ENCODE peak calls at places on chromosomes 13 and 19, in five cellular contexts. One of them, this sample, is unnamed. For H3K4me1, the result is how much of the 10 kb centered on the place peaks cover.

GRCh38 chr13:75762967-75763366 is 126.8 kb downstream of the LMO7 start:
- DNase-seq in IMR-90: no peak
- DNase-seq in BE2C: no peak
- DNase-seq in psoas muscle: no peak
- DNase-seq in A673: no peak
- DNase-seq in this sample: no peak

GRCh38 chr19:33661336-33661735 is 39.6 kb downstream of the CHST8 start:
- DNase-seq in IMR-90: no peak
- DNase-seq in BE2C: no peak
- DNase-seq in psoas muscle: no peak
- DNase-seq in A673: no peak
- DNase-seq in this sample: no peak

GRCh38 chr13:28349371-28349770 is 145.6 kb downstream of the FLT1 start:
- DNase-seq in IMR-90: no peak
- DNase-seq in BE2C: peak
- DNase-seq in psoas muscle: no peak
- DNase-seq in A673: no peak
- DNase-seq in this sample: no peak

GRCh38 chr13:75639426-75639825 is 3.3 kb downstream of the LMO7 start:
- DNase-seq in IMR-90: no peak
- DNase-seq in BE2C: no peak
- DNase-seq in psoas muscle: no peak
- DNase-seq in A673: no peak
- DNase-seq in this sample: no peak

GRCh38 chr13:37403776-37404497 is 194.6 kb downstream of the POSTN start:
- DNase-seq in IMR-90: peak
- DNase-seq in BE2C: no peak
- DNase-seq in psoas muscle: no peak
- DNase-seq in A673: no peak
- DNase-seq in this sample: no peak

GRCh38 chr13:75452564-75452963 is 29.4 kb downstream of the TBC1D4 start:
- DNase-seq in IMR-90: no peak
- DNase-seq in BE2C: no peak
- DNase-seq in psoas muscle: no peak
- DNase-seq in A673: no peak
- DNase-seq in this sample: no peak

GRCh38 chr13:21749410-21749809 is 78.5 kb downstream of the FGF9 start:
- DNase-seq in IMR-90: peak
- DNase-seq in BE2C: no peak
- DNase-seq in psoas muscle: no peak
- DNase-seq in A673: no peak
- DNase-seq in this sample: no peak

GRCh38 chr13:71249031-71249430 is 618.0 kb downstream of the DACH1 start:
- DNase-seq in IMR-90: no peak
- DNase-seq in BE2C: no peak
- DNase-seq in psoas muscle: no peak
- DNase-seq in A673: no peak
- DNase-seq in this sample: no peak

GRCh38 chr19:39501340-39501739 is 2.6 kb downstream of the DLL3 start:
- DNase-seq in IMR-90: no peak
- DNase-seq in BE2C: no peak
- DNase-seq in psoas muscle: no peak
- DNase-seq in A673: no peak
- DNase-seq in this sample: no peak
- H3K4me3 ChIP-seq in IMR-90: no peak
- H3K4me3 ChIP-seq in BE2C: no peak
- H3K4me3 ChIP-seq in psoas muscle: no peak
- H3K4me3 ChIP-seq in A673: no peak
- H3K4me3 ChIP-seq in this sample: no peak

GRCh38 chr19:51808333-51808986 is 13.5 kb downstream of the FPR3 start:
- DNase-seq in IMR-90: no peak
- DNase-seq in BE2C: no peak
- DNase-seq in psoas muscle: no peak
- DNase-seq in A673: peak
- DNase-seq in this sample: no peak

GRCh38 chr19:51807925-51808324 is 13.0 kb downstream of the FPR3 start:
- DNase-seq in IMR-90: no peak
- DNase-seq in BE2C: no peak
- DNase-seq in psoas muscle: no peak
- DNase-seq in A673: no peak
- DNase-seq in this sample: no peak

GRCh38 chr19:51809787-51810186 is 14.8 kb downstream of the FPR3 start:
- DNase-seq in IMR-90: no peak
- DNase-seq in BE2C: no peak
- DNase-seq in psoas muscle: no peak
- DNase-seq in A673: no peak
- DNase-seq in this sample: no peak

GRCh38 chr19:51811344-51811743 is 16.4 kb downstream of the FPR3 start:
- DNase-seq in IMR-90: no peak
- DNase-seq in BE2C: no peak
- DNase-seq in psoas muscle: peak
- DNase-seq in A673: no peak
- DNase-seq in this sample: peak

GRCh38 chr19:51810228-51810627 is 15.3 kb downstream of the FPR3 start:
- DNase-seq in IMR-90: no peak
- DNase-seq in BE2C: no peak
- DNase-seq in psoas muscle: no peak
- DNase-seq in A673: peak
- DNase-seq in this sample: no peak
- TF ChIP-seq CTCF in IMR-90: no peak
- TF ChIP-seq CTCF in BE2C: peak
- TF ChIP-seq CTCF in psoas muscle: no peak
- TF ChIP-seq CTCF in A673: peak
- TF ChIP-seq CTCF in this sample: no peak

GRCh38 chr13:61277088-61277487 is 138.6 kb downstream of the PCDH20 start:
- DNase-seq in IMR-90: no peak
- DNase-seq in BE2C: no peak
- DNase-seq in psoas muscle: no peak
- DNase-seq in A673: no peak
- DNase-seq in this sample: no peak
- H3K4me1 ChIP-seq in IMR-90: under half
- H3K4me1 ChIP-seq in BE2C: under half
- H3K4me1 ChIP-seq in psoas muscle: under half
- H3K4me1 ChIP-seq in A673: under half
- H3K4me1 ChIP-seq in this sample: under half

DNA sequence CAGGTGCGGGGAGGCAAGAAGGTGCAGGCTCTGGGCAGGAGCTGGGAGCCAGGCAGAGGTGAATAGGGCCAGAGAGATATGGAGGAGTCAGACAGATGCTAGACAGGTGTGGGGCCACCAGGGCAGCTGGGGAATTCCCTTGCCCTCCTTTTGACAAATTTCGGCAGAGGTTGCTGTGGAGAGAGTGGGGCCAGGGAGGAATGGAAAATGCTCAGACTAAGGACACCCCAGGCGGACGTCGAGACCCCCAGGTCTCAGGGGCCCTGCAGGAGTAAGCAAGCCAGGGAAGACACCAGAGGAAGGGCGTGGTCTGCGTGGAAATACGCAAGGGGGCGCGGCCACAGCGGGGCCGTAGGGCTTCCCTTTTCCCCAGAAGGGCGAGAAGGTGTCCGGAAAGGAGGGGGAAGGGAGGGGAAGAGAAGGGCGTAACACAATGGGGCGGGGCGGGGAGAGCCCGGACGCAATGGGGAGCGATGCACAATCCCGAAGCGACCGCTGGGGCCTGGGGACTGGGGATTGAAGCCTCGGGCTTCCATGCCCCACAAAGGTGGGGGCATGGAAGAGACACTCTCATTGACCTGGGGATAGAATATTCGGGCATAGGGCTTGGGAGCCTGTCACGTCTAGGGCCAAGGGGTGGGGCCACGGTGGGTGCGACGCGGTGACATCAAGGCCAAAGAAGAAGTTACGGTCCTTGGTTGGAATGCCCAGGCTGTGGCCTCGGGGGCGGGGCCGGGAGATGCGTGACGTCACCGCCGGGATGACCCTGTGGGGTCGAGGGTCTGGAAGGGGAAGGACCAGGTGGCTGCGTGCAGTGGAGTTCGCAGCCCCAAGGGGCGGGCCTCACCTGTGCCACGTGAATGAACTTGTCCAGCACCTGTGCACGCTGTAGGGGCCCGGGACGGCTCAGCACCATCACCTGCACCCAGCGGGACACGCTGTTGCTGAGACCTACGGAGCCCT is 8.2 kb downstream of the RASGRP4 start:
- DNase-seq in IMR-90: no peak
- DNase-seq in BE2C: peak
- DNase-seq in psoas muscle: peak
- DNase-seq in A673: peak
- DNase-seq in this sample: peak
- H3K4me3 ChIP-seq in IMR-90: no peak
- H3K4me3 ChIP-seq in BE2C: peak
- H3K4me3 ChIP-seq in psoas muscle: peak
- H3K4me3 ChIP-seq in A673: peak
- H3K4me3 ChIP-seq in this sample: no peak

GRCh38 chr19:51931921-51932320 is 4.6 kb downstream of the ZNF613 start:
- DNase-seq in IMR-90: no peak
- DNase-seq in BE2C: no peak
- DNase-seq in psoas muscle: no peak
- DNase-seq in A673: no peak
- DNase-seq in this sample: no peak

GRCh38 chr19:51926426-51926783 is 867 bp upstream of the ZNF613 start:
- DNase-seq in IMR-90: no peak
- DNase-seq in BE2C: no peak
- DNase-seq in psoas muscle: no peak
- DNase-seq in A673: no peak
- DNase-seq in this sample: no peak

GRCh38 chr19:51921949-51922348 is 5.3 kb upstream of the ZNF613 start:
- DNase-seq in IMR-90: no peak
- DNase-seq in BE2C: no peak
- DNase-seq in psoas muscle: no peak
- DNase-seq in A673: no peak
- DNase-seq in this sample: no peak

GRCh38 chr19:51927859-51928258 is 587 bp downstream of the ZNF613 start:
- DNase-seq in IMR-90: no peak
- DNase-seq in BE2C: no peak
- DNase-seq in psoas muscle: no peak
- DNase-seq in A673: no peak
- DNase-seq in this sample: no peak

DNA sequence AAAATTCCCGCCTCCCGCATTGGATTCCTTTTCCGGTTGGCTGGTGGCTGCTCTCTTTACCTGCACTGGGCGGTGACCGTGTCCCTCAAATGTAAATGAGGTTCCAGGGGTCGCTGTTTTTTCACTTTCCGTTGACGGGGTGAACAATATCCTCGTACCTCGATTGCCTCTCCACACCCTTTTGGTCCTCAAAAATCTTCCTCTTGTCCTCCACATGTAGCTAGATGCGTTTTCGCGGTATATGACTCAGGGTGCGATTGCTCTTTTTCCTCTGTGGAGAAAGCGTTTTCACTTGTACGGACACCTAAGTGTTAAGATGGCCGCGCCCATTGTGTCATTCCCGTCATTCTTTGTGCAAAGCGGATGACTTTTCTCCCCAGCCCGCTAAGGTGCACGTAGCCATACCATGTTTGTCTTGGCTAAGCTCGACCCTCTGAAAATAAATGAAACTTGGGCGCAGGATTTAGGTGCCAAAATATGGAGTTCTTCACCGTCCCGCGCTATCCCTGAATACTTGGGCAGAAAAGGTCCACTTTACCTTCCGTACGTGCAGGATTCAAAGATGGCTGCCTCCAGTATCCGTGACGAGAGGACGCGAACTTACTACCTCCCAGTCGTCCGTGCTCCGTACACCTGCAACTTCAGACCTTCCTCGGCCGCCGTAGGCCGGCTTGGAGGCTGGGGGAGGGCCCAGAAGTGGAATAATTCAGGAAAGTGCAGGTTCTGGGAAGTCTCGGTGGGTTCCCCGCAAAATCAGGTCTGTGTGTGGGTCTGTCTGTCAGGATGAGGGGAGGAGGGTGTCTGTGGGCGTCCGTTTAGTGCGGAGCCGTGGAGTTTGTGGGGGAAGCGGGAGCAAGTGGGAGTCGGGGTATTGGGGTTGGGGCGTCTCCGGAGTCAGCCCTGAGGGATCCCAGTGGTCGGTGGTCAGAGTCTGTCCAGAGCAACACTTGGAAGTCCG is at the start of gene ZNF613:
- DNase-seq in IMR-90: peak
- DNase-seq in BE2C: peak
- DNase-seq in psoas muscle: peak
- DNase-seq in A673: peak
- DNase-seq in this sample: peak
- TF ChIP-seq CTCF in IMR-90: peak
- TF ChIP-seq CTCF in BE2C: peak
- TF ChIP-seq CTCF in psoas muscle: peak
- TF ChIP-seq CTCF in A673: peak
- TF ChIP-seq CTCF in this sample: peak

DNA sequence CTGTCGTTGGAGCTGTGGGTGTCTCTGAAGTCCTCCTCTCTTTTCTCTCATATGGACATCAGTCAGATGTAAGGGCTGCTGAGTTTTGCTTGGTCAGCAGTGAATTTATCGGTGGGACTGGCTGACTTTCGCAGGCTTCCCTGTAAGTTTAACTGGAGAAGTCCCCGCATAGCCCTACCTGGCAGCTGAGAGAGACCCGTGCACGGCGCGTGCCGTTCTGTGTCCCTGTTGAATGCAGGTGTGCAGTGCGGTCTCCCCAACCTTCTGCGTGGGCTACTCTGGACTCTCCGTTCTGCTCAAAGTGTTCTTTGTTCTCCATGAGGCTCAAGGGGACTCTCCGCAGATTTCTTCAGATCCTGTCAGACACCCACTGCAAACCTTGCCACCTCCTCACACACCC is 252.9 kb downstream of the COL4A1 start:
- DNase-seq in IMR-90: no peak
- DNase-seq in BE2C: no peak
- DNase-seq in psoas muscle: no peak
- DNase-seq in A673: no peak
- DNase-seq in this sample: no peak
- H3K4me1 ChIP-seq in IMR-90: under half
- H3K4me1 ChIP-seq in BE2C: under half
- H3K4me1 ChIP-seq in psoas muscle: under half
- H3K4me1 ChIP-seq in A673: under half
- H3K4me1 ChIP-seq in this sample: under half

This sample was measured in ascending aorta.